ENCODE peak calls at places on chromosomes 11 and 22, in eight cellular contexts. W is central memory CD4-positive, alpha-beta T cell; G is COR-L47; R is stimulated activated CD4-positive, alpha-beta T cell treated with anti-CD3 and anti-CD28 coated beads, Interleukin-12 subunit alpha, Interleukin-12 subunit beta, amount 100 ng/mL, for 48 hours; X is HCT116; L is AML-193; M is head of caudate nucleus; K is iris pigment epithelial cell. D is an unnamed sample.
A peak's percentile ranks its signal among the peaks of the same experiment; 100 is the strongest.

GRCh38 chr22:38422615-38423511 is 32.1 kb downstream of the KCNJ4 start:
- DNase-seq in W (no peak), G (peak; percentile 85), R (no peak), X (no peak), L (no peak), M (peak; percentile 86), K (no peak), D (no peak)

GRCh38 chr11:69640995-69641581 is at the start of gene CCND1:
- DNase-seq in W (peak; percentile 30), G (no peak), R (no peak), X (peak; percentile 85), L (no peak), M (peak; percentile 42), K (peak; percentile 92), D (peak; percentile 84)

GRCh38 chr22:50720861-50721844 is 16.9 kb upstream of the ACR start:
- DNase-seq in W (no peak), G (no peak), R (no peak), X (no peak), L (no peak), M (no peak), K (no peak), D (no peak)

GRCh38 chr11:41010361-41011050 is 448.9 kb downstream of the LRRC4C start:
- DNase-seq in W (no peak), G (no peak), R (no peak), X (no peak), L (no peak), M (no peak), K (no peak), D (no peak)

GRCh38 chr11:77512092-77512491 is 38.2 kb upstream of the PAK1 start:
- DNase-seq in W (no peak), G (no peak), R (no peak), X (no peak), L (peak; percentile 88), M (peak; percentile 16), K (no peak), D (no peak)

GRCh38 chr11:15770798-15771414 is 585.4 kb downstream of the SOX6 start:
- DNase-seq in W (no peak), G (peak; percentile 19), R (peak; percentile 14), X (peak; percentile 13), L (peak; percentile 9), M (peak; percentile 50), K (peak; percentile 7), D (peak; percentile 43)

GRCh38 chr11:32658639-32659406 is 75.2 kb downstream of the EIF3M start:
- DNase-seq in W (no peak), G (no peak), R (no peak), X (no peak), L (no peak), M (no peak), K (peak; percentile 30), D (peak; percentile 20)

GRCh38 chr11:78685156-78685555 is 110.5 kb upstream of the NARS2 start:
- DNase-seq in W (no peak), G (no peak), R (no peak), X (no peak), L (no peak), M (no peak), K (no peak), D (no peak)

GRCh38 chr22:20523118-20523983 is 15.9 kb downstream of the MED15 start:
- DNase-seq in W (no peak), G (no peak), R (no peak), X (no peak), L (no peak), M (no peak), K (peak; percentile 54), D (no peak)